ENCODE peak calls at places on chromosomes 3 and 15, in four cellular contexts. P is pancreas, N is HL-60, X is lower lobe of right lung. M is an unnamed sample.

GRCh38 chr15:40937762-40938529 is 8.8 kb downstream of the DLL4 start:
- DNase-seq in N (no peak), P (no peak), X (no peak), M (no peak)

GRCh38 chr3:56800373-56801150 is 1.2 kb downstream of the ARHGEF3 start:
- DNase-seq in X (no peak), P (no peak), N (no peak), M (peak; percentile 72)

GRCh38 chr3:182389041-182389815 is 404.1 kb upstream of the ATP11B start:
- DNase-seq in N (no peak), P (no peak), X (no peak), M (no peak)

GRCh38 chr3:4533489-4534443 is 40.6 kb downstream of the ITPR1 start:
- DNase-seq in X (peak; percentile 75), P (peak; percentile 9), N (peak; percentile 88), M (no peak)

GRCh38 chr3:189530822-189531221 is 100.4 kb upstream of the TP63 start:
- DNase-seq in N (no peak), X (no peak), P (no peak), M (no peak)

GRCh38 chr3:195542261-195542660 is 864 bp downstream of the PPP1R2 start:
- DNase-seq in P (no peak), N (peak; percentile 23), X (no peak), M (no peak)

GRCh38 chr15:81357178-81357686 is 16.8 kb downstream of the TMC3 start:
- DNase-seq in P (no peak), X (no peak), N (no peak), M (no peak)

GRCh38 chr3:153513236-153513635 is 351.2 kb downstream of the RAP2B start:
- DNase-seq in P (no peak), N (no peak), X (no peak), M (no peak)

GRCh38 chr3:9884555-9885165 is 4.6 kb upstream of the CIDEC start:
- DNase-seq in P (no peak), X (no peak), N (no peak), M (no peak)

GRCh38 chr15:90545095-90545494 is 15.4 kb downstream of the CRTC3 start:
- DNase-seq in X (no peak), P (no peak), N (no peak), M (no peak)

GRCh38 chr3:4979401-4980228 is at the start of gene BHLHE40:
- DNase-seq in P (no peak), N (no peak), X (peak; percentile 57), M (no peak)

DNA sequence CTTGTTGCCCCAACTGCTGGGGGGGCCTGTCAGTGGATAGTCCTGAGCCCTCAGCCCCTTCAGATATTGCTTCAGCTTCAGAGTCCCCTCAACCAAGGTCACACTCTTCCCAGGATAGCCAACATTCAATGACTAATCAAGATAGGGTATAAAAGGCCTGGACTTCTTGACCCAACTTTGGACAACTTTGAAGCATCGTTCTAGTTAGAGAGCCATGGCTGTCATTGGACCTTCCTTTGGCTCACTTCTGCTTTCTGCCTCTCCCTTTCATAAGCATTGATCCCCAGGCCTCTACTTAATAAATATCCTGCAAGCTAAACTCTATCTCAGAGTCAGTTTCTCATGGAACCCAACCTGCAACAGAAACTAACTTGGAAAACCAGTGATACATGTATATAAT is 31.3 kb upstream of the DCLK3 start:
- DNase-seq in N (no peak), P (no peak), X (no peak), M (no peak)
- H3K4me3 ChIP-seq in N (no peak overlapping the region), P (no peak overlapping the region), X (no peak overlapping the region), M (no peak overlapping the region)

GRCh38 chr15:42549052-42549491 is 434 bp downstream of the HAUS2 start:
- DNase-seq in N (peak; percentile 75), P (no peak), X (no peak), M (no peak)

GRCh38 chr15:42548258-42549051 is at the start of the genes HAUS2 and LRRC57:
- DNase-seq in P (peak; percentile 80), N (peak; percentile 88), X (peak; percentile 93), M (peak; percentile 95)

GRCh38 chr15:42553549-42553948 is 4.9 kb downstream of the HAUS2 start:
- DNase-seq in P (no peak), X (no peak), N (no peak), M (no peak)

GRCh38 chr15:42547926-42548257 is 701 bp downstream of the LRRC57 start:
- DNase-seq in P (no peak), X (no peak), N (no peak), M (no peak)

GRCh38 chr15:42549782-42550392 is 1.2 kb downstream of the HAUS2 start:
- DNase-seq in X (no peak), P (no peak), N (peak; percentile 50), M (no peak)
- H3K27ac ChIP-seq in X (peak overlapping the region; percentile 92), P (no peak overlapping the region), N (peak overlapping the region; percentile 90), M (no peak overlapping the region)

GRCh38 chr3:167882057-167882667 is 146.6 kb downstream of the SERPINI1 start:
- DNase-seq in N (no peak), X (no peak), P (no peak), M (no peak)
- H3K4me3 ChIP-seq in N (no peak overlapping the region), X (no peak overlapping the region), P (no peak overlapping the region), M (no peak overlapping the region)

DNA sequence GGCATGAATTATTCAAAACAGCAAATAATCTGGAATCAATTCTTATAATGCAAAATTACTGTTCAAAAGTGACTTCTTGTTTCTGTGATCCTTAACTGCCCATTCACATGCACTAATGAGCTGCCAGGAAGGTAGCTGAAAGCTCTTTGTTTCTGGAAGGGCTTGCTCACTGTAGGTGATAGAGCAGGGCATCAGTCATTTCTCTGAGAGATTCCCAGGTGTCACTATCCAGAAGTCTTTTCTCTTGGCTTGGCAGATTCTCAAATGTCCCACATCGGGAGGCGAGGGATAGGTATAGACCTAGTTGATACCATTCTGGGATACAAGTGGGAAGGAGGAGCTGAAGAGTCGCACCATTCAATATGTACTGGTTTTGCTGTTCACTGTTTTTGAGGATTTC is 35.0 kb downstream of the C3orf85 start:
- DNase-seq in X (no peak), P (no peak), N (no peak), M (no peak)
- H3K27ac ChIP-seq in X (no peak overlapping the region), P (no peak overlapping the region), N (no peak overlapping the region), M (no peak overlapping the region)

GRCh38 chr3:132570011-132570410 is 27.1 kb upstream of the ACKR4 start:
- DNase-seq in N (no peak), P (no peak), X (no peak), M (no peak)
- H3K4me3 ChIP-seq in N (no peak overlapping the region), P (no peak overlapping the region), X (no peak overlapping the region), M (no peak overlapping the region)

GRCh38 chr3:32865364-32865763 is 47.6 kb downstream of the TRIM71 start:
- DNase-seq in N (no peak), X (no peak), P (no peak), M (no peak)
- H3K27ac ChIP-seq in N (no peak overlapping the region), X (no peak overlapping the region), P (no peak overlapping the region), M (no peak overlapping the region)

GRCh38 chr3:120227710-120228347 is 57.2 kb downstream of the GPR156 start:
- DNase-seq in N (no peak), X (no peak), P (no peak), M (no peak)
- H3K4me3 ChIP-seq in N (no peak overlapping the region), X (no peak overlapping the region), P (no peak overlapping the region), M (no peak overlapping the region)

GRCh38 chr3:15181964-15182363 is 24.1 kb upstream of the CAPN7 start:
- DNase-seq in N (no peak), P (no peak), X (no peak), M (no peak)
- H3K27ac ChIP-seq in N (no peak overlapping the region), P (no peak overlapping the region), X (no peak overlapping the region), M (no peak overlapping the region)

M was measured in kidney.